ENCODE peak calls at places on chromosomes 7 and 10, in four cellular contexts. V is cardiac muscle cell, F is upper lobe of right lung, Z is heart right ventricle. Y is an unnamed sample.

GRCh38 chr10:101675115-101675514 is 19.9 kb downstream of the FBXW4 start:
- DNase-seq in V (no peak), F (no peak), Z (no peak), Y (no peak)

GRCh38 chr10:82866424-82867020 is 991.5 kb downstream of the NRG3 start:
- DNase-seq in V (peak), Z (no peak), F (no peak), Y (peak)

GRCh38 chr7:24456526-24457214 is 116.6 kb upstream of the PALS2 start:
- DNase-seq in V (no peak), Z (no peak), F (no peak), Y (no peak)

GRCh38 chr7:146375155-146375554 is 258.6 kb downstream of the CNTNAP2 start:
- DNase-seq in F (no peak), Z (no peak), V (no peak), Y (no peak)

GRCh38 chr7:112362796-112363195 is 87.5 kb upstream of the IFRD1 start:
- DNase-seq in V (peak), Z (no peak), F (no peak), Y (no peak)

GRCh38 chr10:123446449-123447156 is 219.6 kb upstream of the GPR26 start:
- DNase-seq in V (no peak), Z (no peak), F (no peak), Y (no peak)

GRCh38 chr7:159128767-159129166 is 15.9 kb downstream of the VIPR2 start:
- DNase-seq in Z (no peak), F (no peak), V (no peak), Y (no peak)

GRCh38 chr7:141275350-141275749 is 201.5 kb downstream of the TMEM178B start:
- DNase-seq in F (no peak), Z (no peak), V (no peak), Y (no peak)

GRCh38 chr10:120429395-120429794 is 27.6 kb upstream of the PLPP4 start:
- DNase-seq in F (no peak), V (no peak), Z (no peak), Y (no peak)

GRCh38 chr10:122078326-122078725 is 89.4 kb downstream of the TACC2 start:
- DNase-seq in F (no peak), V (no peak), Z (no peak), Y (no peak)

GRCh38 chr10:31590023-31590800 is 271.2 kb downstream of the ZEB1 start:
- DNase-seq in Z (no peak), F (no peak), V (peak), Y (no peak)

GRCh38 chr10:82148764-82149163 is 273.8 kb downstream of the NRG3 start:
- DNase-seq in F (no peak), V (no peak), Z (no peak), Y (no peak)

GRCh38 chr7:105399043-105399725 is 10.5 kb upstream of the SRPK2 start:
- DNase-seq in F (no peak), Z (no peak), V (peak), Y (peak)

GRCh38 chr10:71040890-71041590 is 152.7 kb upstream of the PCBD1 start:
- DNase-seq in F (peak), V (no peak), Z (no peak), Y (no peak)

GRCh38 chr7:90262438-90262837 is 17.5 kb downstream of the CFAP69 start:
- DNase-seq in Z (no peak), V (peak), F (no peak), Y (peak)
- TF ChIP-seq CTCF in Z (peak), V (peak), F (peak), Y (peak)

GRCh38 chr7:115216652-115217051 is 294.8 kb downstream of the MDFIC start:
- DNase-seq in V (no peak), F (no peak), Z (no peak), Y (no peak)

GRCh38 chr7:115221484-115221883 is 299.6 kb downstream of the MDFIC start:
- DNase-seq in V (no peak), F (no peak), Z (no peak), Y (no peak)

GRCh38 chr7:115218076-115218475 is 296.2 kb downstream of the MDFIC start:
- DNase-seq in F (no peak), V (no peak), Z (no peak), Y (no peak)

GRCh38 chr7:115217373-115217772 is 295.5 kb downstream of the MDFIC start:
- DNase-seq in V (peak), F (no peak), Z (no peak), Y (peak)
- TF ChIP-seq CTCF in V (peak), F (peak), Z (peak), Y (peak)

DNA sequence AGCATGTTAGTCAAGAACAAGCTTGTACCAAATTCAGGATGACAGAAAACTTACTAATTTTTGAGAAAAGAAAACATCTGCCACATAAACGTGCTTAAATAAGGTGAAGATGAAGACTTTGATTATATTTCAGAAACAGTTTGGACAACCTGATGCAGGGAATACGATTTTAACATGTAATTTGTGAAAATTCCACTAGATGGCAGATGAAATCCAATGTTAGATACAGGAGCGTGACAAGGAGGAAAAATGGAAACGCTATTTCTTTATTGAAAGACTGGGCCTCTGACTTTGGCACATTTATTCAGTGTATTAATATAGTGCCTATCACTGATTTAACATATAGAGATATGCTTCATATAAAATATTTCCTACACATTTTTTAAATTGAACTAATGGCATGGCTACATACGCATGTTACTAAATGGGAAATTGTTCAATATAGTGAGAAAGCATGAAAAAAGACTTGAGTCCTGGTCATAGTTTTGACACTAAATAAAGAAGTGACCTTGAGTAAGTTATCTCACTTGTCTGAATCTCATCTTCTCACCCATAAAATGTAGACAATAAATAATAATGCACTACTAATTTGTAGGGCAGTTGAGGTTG is 60.7 kb downstream of the CD36 start:
- DNase-seq in F (no peak), Z (no peak), V (peak), Y (peak)
- TF ChIP-seq CTCF in F (peak), Z (peak), V (peak), Y (peak)

DNA sequence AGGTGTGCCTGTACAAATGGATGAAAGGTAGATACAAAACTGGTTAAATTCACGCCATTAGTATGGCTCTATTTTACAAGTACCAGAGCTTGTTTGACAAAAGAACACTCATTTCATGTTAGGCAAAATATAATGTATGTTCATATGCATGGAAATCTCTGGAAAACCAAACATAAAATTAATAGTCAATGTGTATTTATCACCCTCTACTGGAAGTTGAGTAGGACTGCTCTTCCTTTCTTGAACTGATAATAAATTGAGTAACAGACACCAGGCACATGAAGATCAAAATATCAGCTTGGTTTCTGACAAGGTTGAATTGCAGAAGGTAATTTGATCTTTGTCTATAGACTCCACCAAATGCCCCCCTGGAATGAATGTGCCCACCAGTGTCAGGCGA is 19.8 kb upstream of the AKR1B1 start:
- DNase-seq in F (no peak), Z (no peak), V (peak), Y (peak)
- TF ChIP-seq CTCF in F (no peak), Z (no peak), V (peak), Y (peak)

GRCh38 chr7:18241543-18242231 is 214.0 kb upstream of the PRPS1L1 start:
- DNase-seq in Z (no peak), F (no peak), V (no peak), Y (no peak)
- TF ChIP-seq CTCF in Z (no peak), F (no peak), V (no peak), Y (no peak)

DNA sequence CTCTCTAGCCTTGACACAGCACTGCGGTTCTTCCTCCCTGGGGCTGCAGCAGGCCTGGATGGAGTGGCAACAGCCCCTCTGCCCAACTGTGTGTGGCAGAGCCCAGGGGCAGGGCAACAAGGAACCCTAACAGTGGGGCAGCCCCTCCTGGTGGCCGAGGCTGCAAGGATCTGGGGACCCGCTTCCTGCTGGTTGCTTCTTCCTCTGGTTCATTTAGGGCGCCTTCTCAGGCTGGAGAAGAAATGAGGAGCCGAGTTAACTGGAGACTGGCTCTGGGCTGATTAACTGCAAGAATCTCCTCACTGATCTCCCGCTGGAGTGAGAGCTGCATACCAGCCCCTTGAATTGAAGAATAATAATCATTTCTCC is 80.1 kb upstream of the EMX2 start:
- DNase-seq in V (no peak), F (no peak), Z (no peak), Y (no peak)
- TF ChIP-seq CTCF in V (peak), F (no peak), Z (no peak), Y (peak)

DNA sequence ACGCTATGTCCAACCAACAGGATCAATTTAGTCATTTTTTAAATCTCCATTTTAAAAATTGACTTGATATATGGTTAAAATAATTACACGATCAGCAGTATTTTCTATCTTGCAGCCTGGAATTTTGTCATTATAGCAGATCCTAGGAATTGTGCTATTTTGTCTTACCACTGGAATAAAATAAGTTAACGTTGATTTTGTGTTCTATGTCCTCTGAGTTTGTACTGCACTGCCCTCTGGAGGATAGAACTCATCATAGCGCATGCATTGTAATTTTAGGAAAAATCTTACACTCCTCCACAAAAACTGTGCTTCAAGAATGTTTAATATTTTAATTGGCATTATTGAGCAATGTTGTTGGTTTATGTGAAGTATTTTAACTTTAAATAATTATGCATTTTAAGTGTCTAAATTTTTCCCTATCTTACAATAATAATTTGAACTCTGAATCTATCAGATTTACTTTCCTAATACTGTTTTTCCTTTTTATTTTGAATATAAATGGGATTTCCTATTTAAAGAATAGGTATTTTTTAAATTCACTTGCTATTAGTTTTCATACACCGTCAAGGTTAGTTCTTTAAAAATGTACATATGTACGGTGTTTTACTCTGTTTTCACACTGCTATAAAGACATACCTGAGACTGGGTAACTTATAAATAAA is 220.1 kb downstream of the PPP1R3A start:
- DNase-seq in Z (no peak), F (no peak), V (peak), Y (peak)
- TF ChIP-seq CTCF in Z (peak), F (peak), V (peak), Y (peak)

GRCh38 chr7:64625114-64626082 is 40.5 kb upstream of the ZNF107 start:
- DNase-seq in Z (no peak), V (no peak), F (no peak), Y (no peak)
- TF ChIP-seq CTCF in Z (peak), V (peak), F (peak), Y (peak)

GRCh38 chr7:37352251-37352650 is 96.4 kb downstream of the ELMO1 start:
- DNase-seq in V (no peak), Z (no peak), F (no peak), Y (no peak)

GRCh38 chr7:37353949-37354660 is 94.6 kb downstream of the ELMO1 start:
- DNase-seq in V (no peak), Z (no peak), F (no peak), Y (no peak)

GRCh38 chr7:37349979-37350590 is 98.6 kb downstream of the ELMO1 start:
- DNase-seq in V (no peak), Z (no peak), F (no peak), Y (no peak)

GRCh38 chr7:37354661-37355131 is 94.0 kb downstream of the ELMO1 start:
- DNase-seq in F (peak), V (peak), Z (peak), Y (peak)

DNA sequence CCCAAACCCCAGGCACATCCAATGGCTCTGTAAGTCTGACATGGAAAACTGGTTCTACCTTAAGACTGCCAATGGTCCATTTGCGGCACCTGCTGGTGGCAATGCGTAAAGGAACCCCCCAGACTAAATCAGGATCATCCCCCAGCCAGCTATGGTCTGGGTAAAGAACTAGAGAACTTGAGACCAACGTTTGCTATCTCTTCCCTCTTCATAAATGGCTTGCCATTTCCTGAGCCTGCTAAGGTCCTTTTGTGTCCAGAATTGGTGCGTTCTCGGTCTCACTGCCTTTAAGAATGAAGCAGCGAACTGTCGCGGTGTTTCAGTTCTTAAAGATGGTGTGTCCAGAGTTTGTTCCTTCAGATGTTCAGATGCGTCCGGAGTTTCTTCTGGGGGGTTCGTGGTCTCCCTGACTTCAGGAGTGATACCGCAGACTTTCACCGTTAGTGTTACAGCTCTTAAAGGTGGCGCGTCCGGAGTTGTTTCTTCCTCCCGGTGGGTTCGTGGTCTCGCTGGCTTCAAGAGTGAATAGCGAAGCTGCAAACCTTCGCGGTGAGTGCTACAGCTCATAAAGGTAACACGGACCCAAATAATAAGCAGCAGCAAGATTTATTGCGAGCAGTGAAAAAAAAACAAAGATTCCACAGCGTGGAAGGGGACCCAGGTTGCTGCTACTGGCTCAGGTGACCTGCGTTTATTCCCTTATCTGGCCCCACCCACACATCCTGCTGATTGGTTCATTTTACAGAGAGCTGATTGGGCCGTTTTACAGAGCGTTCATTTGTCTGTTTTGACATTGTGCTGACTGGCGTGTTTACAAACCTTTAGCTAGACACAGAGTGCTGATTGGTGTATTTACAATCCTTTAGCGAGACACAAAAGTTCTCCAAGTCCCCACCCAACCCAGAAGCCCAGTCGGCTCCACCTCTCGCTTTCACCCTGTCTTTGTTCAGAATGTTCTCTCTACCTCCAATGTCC is 95.4 kb downstream of the ELMO1 start:
- DNase-seq in F (no peak), V (no peak), Z (no peak), Y (no peak)
- TF ChIP-seq CTCF in F (peak), V (no peak), Z (peak), Y (no peak)

DNA sequence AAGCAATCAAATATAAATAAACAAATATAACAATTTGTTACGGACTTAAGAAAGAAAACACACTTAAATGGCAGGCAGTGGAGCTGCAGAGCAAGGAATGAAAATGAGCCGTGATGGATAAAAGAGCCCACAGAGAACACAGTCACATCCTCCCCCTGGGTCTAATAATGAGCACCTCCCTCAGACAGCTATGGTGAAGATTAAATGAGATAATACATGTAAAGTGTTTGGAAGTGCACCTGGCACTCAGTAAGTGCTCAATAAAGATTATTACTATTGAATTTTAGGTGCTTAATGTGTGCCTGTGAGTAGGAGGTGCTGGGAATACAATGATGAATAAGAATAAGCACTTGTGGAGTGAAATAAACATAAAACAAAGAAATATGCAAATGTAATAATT is 49.1 kb upstream of the CABCOCO1 start:
- DNase-seq in Z (no peak), F (no peak), V (no peak), Y (no peak)
- TF ChIP-seq CTCF in Z (no peak), F (no peak), V (no peak), Y (no peak)

Y was measured in fibroblast of mammary gland.